ENCODE peak calls at places on chromosomes 4 and X, in eight cellular contexts. Q, K, L, H, R, Y, W and T are unnamed samples.

GRCh38 chrX:2701600-2701999 is 10.5 kb downstream of the CD99 start:
- DNase-seq in R (no peak), K (no peak), Q (no peak), H (no peak), Y (peak), L (no peak), W (no peak), T (no peak)

GRCh38 chr4:152858934-152859333 is 77.2 kb upstream of the FHDC1 start:
- DNase-seq in Y (no peak), K (no peak), H (no peak), W (no peak), R (no peak), Q (no peak), L (no peak), T (no peak)

GRCh38 chrX:140250363-140250762 is 254.5 kb downstream of the SOX3 start:
- DNase-seq in W (no peak), R (no peak), L (no peak), H (no peak), Y (no peak), K (no peak), Q (no peak), T (no peak)

GRCh38 chrX:40733691-40734090 is 1.7 kb downstream of the MED14 start:
- DNase-seq in K (no peak), R (no peak), W (no peak), H (no peak), Y (no peak), Q (no peak), L (no peak), T (no peak)

GRCh38 chr4:141719585-141719984 is 83.2 kb downstream of the IL15 start:
- DNase-seq in H (no peak), W (no peak), Q (no peak), Y (no peak), K (no peak), R (no peak), L (no peak), T (no peak)

GRCh38 chr4:87007345-87008181 is 72.8 kb downstream of the AFF1 start:
- DNase-seq in Q (peak), L (peak), H (peak), W (peak), Y (peak), R (peak), K (no peak), T (no peak)

GRCh38 chr4:88291003-88291402 is 6.6 kb upstream of the PPM1K start:
- DNase-seq in L (no peak), Q (peak), K (peak), H (peak), R (no peak), Y (no peak), W (no peak), T (no peak)

GRCh38 chr4:111475001-111475400 is 670.3 kb upstream of the FAM241A start:
- DNase-seq in L (no peak), Q (peak), Y (no peak), K (peak), H (peak), W (no peak), R (no peak), T (no peak)

GRCh38 chr4:147480891-147481576 is at the start of gene EDNRA:
- DNase-seq in Q (peak), W (no peak), H (peak), Y (peak), L (no peak), K (no peak), R (peak), T (no peak)

GRCh38 chr4:136301773-136302172 is 1230.5 kb downstream of the PCDH18 start:
- DNase-seq in W (no peak), L (no peak), R (no peak), Q (no peak), H (no peak), Y (no peak), K (no peak), T (no peak)

GRCh38 chrX:64427281-64427680 is 32.0 kb upstream of the MTMR8 start:
- DNase-seq in Q (no peak), K (no peak), L (no peak), R (no peak), Y (no peak), W (no peak), H (no peak), T (no peak)

GRCh38 chr4:15402146-15402545 is 25.7 kb upstream of the C1QTNF7 start:
- DNase-seq in H (peak), R (no peak), K (no peak), Q (no peak), W (no peak), Y (no peak), L (no peak), T (no peak)

GRCh38 chr4:186688150-186688943 is 35.3 kb downstream of the FAT1 start:
- DNase-seq in K (no peak), Q (peak), R (no peak), L (no peak), H (no peak), W (no peak), Y (no peak), T (no peak)

GRCh38 chr4:89765966-89766365 is 71.0 kb downstream of the SNCA start:
- DNase-seq in L (no peak), H (peak), K (no peak), Q (no peak), Y (no peak), W (no peak), R (peak), T (no peak)

GRCh38 chr4:41644288-41644914 is 104.1 kb downstream of the PHOX2B start:
- DNase-seq in L (no peak), H (peak), W (peak), R (peak), K (no peak), Q (peak), Y (peak), T (no peak)

GRCh38 chr4:40506492-40506891 is 123.2 kb downstream of the RBM47 start:
- DNase-seq in K (no peak), R (no peak), L (no peak), W (no peak), Q (no peak), H (no peak), Y (no peak), T (peak)

GRCh38 chr4:16770887-16771286 is 127.6 kb downstream of the LDB2 start:
- DNase-seq in W (no peak), L (no peak), K (no peak), Y (no peak), R (no peak), H (no peak), Q (no peak), T (no peak)
- H3K27ac ChIP-seq in W (no peak), L (no peak), K (no peak), Y (no peak), R (no peak), H (no peak), Q (no peak), T (no peak)

GRCh38 chr4:168736831-168737230 is 240.0 kb downstream of the PALLD start:
- DNase-seq in Q (no peak), K (no peak), R (no peak), L (no peak), H (no peak), W (no peak), Y (no peak), T (no peak)

GRCh38 chr4:168732714-168733113 is 235.9 kb downstream of the PALLD start:
- DNase-seq in L (no peak), K (no peak), Y (no peak), W (no peak), Q (no peak), H (no peak), R (no peak), T (no peak)

GRCh38 chr4:168735735-168736134 is 238.9 kb downstream of the PALLD start:
- DNase-seq in W (no peak), R (no peak), Y (no peak), K (no peak), L (no peak), Q (peak), H (no peak), T (no peak)

GRCh38 chr4:168737441-168738176 is 240.8 kb downstream of the PALLD start:
- DNase-seq in L (no peak), R (no peak), Q (no peak), H (peak), W (no peak), K (no peak), Y (no peak), T (no peak)

DNA sequence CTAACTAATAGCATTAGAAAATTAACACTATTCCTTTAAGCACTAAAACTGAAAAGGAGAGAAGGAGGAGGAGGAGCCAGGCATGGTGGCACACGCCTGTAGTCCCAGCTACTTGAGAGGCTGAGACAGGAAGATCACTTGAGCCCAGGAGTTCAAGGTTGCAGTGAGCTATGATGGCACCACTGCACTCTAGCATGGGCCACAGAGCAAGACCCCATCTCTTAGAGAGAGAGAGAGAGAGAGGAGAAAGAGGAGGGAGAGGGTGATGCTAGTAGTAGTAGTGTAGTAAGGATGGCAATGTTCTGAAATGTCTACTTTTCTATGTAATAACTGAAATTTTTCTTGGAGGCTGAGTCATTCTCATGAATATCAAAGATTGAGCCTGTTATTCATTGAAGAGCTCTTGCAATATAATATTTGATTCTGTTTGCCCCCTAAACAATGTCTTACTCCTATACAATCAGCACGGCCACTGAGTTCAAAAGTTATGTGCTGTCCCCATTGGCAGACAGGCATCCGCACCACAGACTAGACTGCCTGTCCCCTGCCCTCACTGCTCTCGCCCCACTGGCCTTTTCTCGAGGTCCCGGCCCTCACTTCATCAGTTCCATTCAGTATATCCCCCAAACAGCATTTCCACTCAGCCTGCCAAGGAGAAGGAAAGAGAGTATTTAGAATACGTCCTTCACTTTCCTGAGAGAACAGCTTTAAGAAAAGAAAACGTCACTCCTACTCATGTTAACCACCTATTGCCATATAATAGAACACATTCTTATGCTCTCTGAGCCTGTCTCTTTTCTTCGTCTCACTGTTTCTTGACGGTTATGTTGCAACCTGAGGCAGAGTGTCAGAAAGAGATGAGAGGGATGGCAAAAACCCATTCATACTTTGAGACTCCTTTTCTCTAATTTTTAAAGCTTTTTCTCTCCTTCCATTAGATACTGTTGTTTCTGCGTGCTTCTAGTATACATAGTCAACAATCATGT is 238.1 kb downstream of the PALLD start:
- DNase-seq in L (no peak), Y (no peak), K (no peak), R (no peak), H (no peak), W (no peak), Q (no peak), T (no peak)
- H3K27ac ChIP-seq in L (no peak), Y (peak), K (no peak), R (no peak), H (no peak), W (no peak), Q (peak), T (no peak)

GRCh38 chr4:123893746-123894095 is 497.1 kb downstream of the SPRY1 start:
- DNase-seq in Q (no peak), Y (no peak), K (no peak), L (no peak), W (no peak), H (no peak), R (no peak), T (no peak)

GRCh38 chr4:123890889-123891288 is 494.3 kb downstream of the SPRY1 start:
- DNase-seq in Q (no peak), W (no peak), Y (no peak), L (no peak), H (no peak), K (no peak), R (no peak), T (no peak)

GRCh38 chr4:123892997-123893745 is 496.6 kb downstream of the SPRY1 start:
- DNase-seq in L (no peak), H (peak), W (no peak), Q (no peak), K (no peak), Y (peak), R (peak), T (no peak)

GRCh38 chr4:123892368-123892961 is 495.9 kb downstream of the SPRY1 start:
- DNase-seq in K (no peak), L (no peak), H (no peak), R (no peak), Y (no peak), Q (no peak), W (no peak), T (no peak)

DNA sequence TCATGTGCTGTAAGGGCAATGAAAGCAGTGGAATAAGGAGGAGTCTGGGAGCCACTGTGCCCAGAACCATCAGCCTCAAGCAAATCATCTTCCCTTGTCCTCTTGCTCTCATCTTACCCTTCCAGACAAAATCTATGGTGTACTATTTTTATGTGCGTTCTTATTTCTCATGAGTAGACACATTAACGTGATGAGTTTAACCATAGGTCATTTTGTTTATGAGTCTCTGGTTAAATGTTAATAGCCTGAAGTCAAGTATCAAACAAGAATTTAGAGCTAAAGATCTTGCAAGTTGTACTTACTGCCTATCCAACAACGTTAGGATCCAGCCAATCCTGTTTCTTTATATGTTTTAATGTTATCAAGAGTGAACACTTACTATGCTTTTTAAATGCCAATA is 495.3 kb downstream of the SPRY1 start:
- DNase-seq in Q (no peak), W (no peak), R (no peak), H (no peak), L (no peak), K (no peak), Y (no peak), T (no peak)
- H3K27ac ChIP-seq in Q (no peak), W (no peak), R (no peak), H (no peak), L (no peak), K (no peak), Y (peak), T (no peak)

DNA sequence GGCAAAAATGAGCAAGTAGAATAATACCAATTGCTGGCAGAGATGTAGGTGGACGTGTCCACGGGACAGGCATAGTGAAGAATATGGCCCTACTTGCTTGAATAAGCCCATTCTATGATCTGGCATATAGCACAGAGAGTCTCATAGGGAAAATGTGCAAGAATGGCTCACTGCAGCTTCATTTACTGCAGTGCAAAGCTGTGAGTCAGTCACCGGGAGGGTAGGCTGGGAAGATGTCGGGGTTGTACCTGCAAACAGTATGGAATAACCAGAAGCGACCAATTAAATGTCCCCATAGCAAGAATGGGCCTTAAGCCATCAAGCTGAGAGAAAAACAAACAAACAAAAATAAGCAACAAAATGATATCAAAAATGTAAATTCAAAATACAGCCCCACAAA is 74.3 kb downstream of the DHX15 start:
- DNase-seq in Q (no peak), H (no peak), Y (no peak), K (no peak), W (no peak), R (no peak), L (no peak), T (no peak)
- H3K27ac ChIP-seq in Q (peak), H (no peak), Y (no peak), K (no peak), W (no peak), R (no peak), L (no peak), T (no peak)

GRCh38 chr4:76532810-76533209 is 97.8 kb downstream of the SHROOM3 start:
- DNase-seq in Y (no peak), R (no peak), Q (no peak), H (no peak), L (no peak), W (no peak), K (no peak), T (no peak)

GRCh38 chr4:76533314-76533713 is 98.3 kb downstream of the SHROOM3 start:
- DNase-seq in H (no peak), K (no peak), L (no peak), R (no peak), Q (no peak), W (no peak), Y (no peak), T (no peak)

GRCh38 chr4:76536381-76536689 is 101.3 kb downstream of the SHROOM3 start:
- DNase-seq in R (no peak), K (no peak), H (no peak), L (no peak), Y (no peak), W (no peak), Q (no peak), T (no peak)

GRCh38 chr4:76538296-76538695 is 103.3 kb downstream of the SHROOM3 start:
- DNase-seq in W (no peak), K (no peak), L (no peak), Y (no peak), H (no peak), R (no peak), Q (no peak), T (no peak)

DNA sequence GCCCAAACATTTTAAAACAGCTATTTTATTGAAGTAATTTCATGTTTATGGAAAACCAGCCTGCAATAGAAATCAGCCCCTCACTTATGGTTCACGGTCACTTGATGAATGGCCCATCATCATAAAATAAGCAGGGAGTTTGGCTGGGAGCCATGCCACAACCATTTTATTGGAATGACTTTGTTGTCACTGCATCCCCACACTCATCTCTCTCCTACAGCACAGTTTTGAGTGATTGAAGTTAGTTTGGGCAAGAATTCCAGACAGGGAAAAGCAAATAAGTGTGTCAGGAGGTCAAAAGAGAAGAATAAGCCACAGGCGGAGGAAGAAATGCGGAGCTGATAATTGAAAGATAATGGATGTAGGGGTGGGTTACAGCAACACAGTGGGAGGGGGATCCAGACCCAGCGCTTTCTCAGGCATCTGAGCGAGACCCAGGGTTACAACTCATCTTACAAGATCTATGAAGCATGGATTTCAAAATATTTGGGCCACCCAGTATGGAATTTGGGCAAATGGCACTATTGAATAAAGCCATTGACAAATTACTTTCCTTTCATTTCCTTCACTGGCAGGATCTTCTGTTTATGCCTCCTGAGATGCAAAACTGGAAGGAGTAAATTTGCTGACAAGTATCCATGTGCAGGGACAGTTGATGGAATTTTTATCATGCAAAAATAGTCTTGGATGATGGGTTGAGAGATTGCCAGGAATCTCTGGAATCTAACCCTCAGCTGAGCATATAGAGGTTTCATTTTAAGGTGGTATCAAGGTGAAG is 100.8 kb downstream of the SHROOM3 start:
- DNase-seq in H (peak), W (no peak), L (no peak), Y (no peak), Q (no peak), K (no peak), R (no peak), T (no peak)
- H3K27ac ChIP-seq in H (no peak), W (no peak), L (no peak), Y (no peak), Q (no peak), K (no peak), R (no peak), T (no peak)

GRCh38 chrX:13688772-13689518 is at the start of gene RAB9A:
- DNase-seq in Y (peak), Q (peak), L (peak), W (peak), R (peak), H (peak), K (peak), T (no peak)
- H3K27ac ChIP-seq in Y (peak), Q (peak), L (peak), W (peak), R (peak), H (peak), K (peak), T (peak)

DNA sequence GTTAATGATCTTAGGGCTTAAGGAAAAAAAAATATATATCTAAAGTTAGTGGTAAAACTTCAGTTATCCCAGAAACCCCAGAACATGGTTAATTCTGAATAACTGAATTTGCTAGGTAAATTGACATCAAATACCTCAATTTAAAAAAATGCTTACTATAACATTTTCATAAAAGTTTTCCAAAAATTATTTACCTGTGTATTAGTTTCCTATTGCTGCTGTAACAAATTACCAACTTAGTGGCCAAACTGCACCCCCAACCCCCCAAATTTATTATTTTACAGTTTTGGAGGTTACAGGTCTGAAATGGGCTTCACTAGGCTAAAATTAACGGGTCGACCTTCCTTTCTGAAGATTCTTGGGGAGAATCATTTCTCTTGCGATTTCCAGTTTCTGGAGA is 95.2 kb downstream of the PDLIM5 start:
- DNase-seq in L (no peak), Q (no peak), K (no peak), R (no peak), H (no peak), Y (no peak), W (no peak), T (no peak)
- H3K27ac ChIP-seq in L (no peak), Q (no peak), K (peak), R (no peak), H (no peak), Y (peak), W (no peak), T (peak)

GRCh38 chrX:154481911-154482601 is 3.0 kb upstream of the LAGE3 start:
- DNase-seq in W (no peak), L (no peak), R (peak), Q (no peak), K (no peak), Y (no peak), H (no peak), T (no peak)
- H3K27ac ChIP-seq in W (no peak), L (no peak), R (no peak), Q (no peak), K (no peak), Y (no peak), H (no peak), T (no peak)